ENCODE peak calls at places on chromosomes 13 and 19, in seven cellular contexts. One of them, this sample, is unnamed.

GRCh38 chr19:12788682-12789097 is 2.6 kb upstream of the JUNB start:
- DNase-seq in HFF-Myc: no peak
- DNase-seq in dermis microvascular lymphatic vessel endothelial cell: peak; percentile 80
- DNase-seq in fibroblast of pulmonary artery: peak; percentile 77
- DNase-seq in T-helper 2 cell: no peak
- DNase-seq in activated naive CD4-positive, alpha-beta T cell treated with anti-CD3 and anti-CD28 coated beads for 36 hours: peak; percentile 69
- DNase-seq in activated T-cell treated with anti-CD3 and anti-CD28 coated beads, Interleukin-2, amount 50 U/mL, for 72 hours: peak; percentile 57
- DNase-seq in this sample: no peak

GRCh38 chr19:55178781-55179569 is 1.1 kb downstream of the SYT5 start:
- DNase-seq in HFF-Myc: no peak
- DNase-seq in dermis microvascular lymphatic vessel endothelial cell: peak; percentile 51
- DNase-seq in fibroblast of pulmonary artery: peak; percentile 80
- DNase-seq in T-helper 2 cell: peak; percentile 85
- DNase-seq in activated naive CD4-positive, alpha-beta T cell treated with anti-CD3 and anti-CD28 coated beads for 36 hours: peak; percentile 83
- DNase-seq in activated T-cell treated with anti-CD3 and anti-CD28 coated beads, Interleukin-2, amount 50 U/mL, for 72 hours: peak; percentile 93
- DNase-seq in this sample: peak; percentile 86

GRCh38 chr13:23793711-23794110 is 95.5 kb downstream of the MIPEP start:
- DNase-seq in HFF-Myc: no peak
- DNase-seq in dermis microvascular lymphatic vessel endothelial cell: peak; percentile 55
- DNase-seq in fibroblast of pulmonary artery: no peak
- DNase-seq in T-helper 2 cell: no peak
- DNase-seq in activated naive CD4-positive, alpha-beta T cell treated with anti-CD3 and anti-CD28 coated beads for 36 hours: no peak
- DNase-seq in activated T-cell treated with anti-CD3 and anti-CD28 coated beads, Interleukin-2, amount 50 U/mL, for 72 hours: no peak
- DNase-seq in this sample: no peak

GRCh38 chr13:49536144-49536873 is 40.6 kb downstream of the PHF11 start:
- DNase-seq in HFF-Myc: no peak
- DNase-seq in dermis microvascular lymphatic vessel endothelial cell: no peak
- DNase-seq in fibroblast of pulmonary artery: no peak
- DNase-seq in T-helper 2 cell: no peak
- DNase-seq in activated naive CD4-positive, alpha-beta T cell treated with anti-CD3 and anti-CD28 coated beads for 36 hours: no peak
- DNase-seq in activated T-cell treated with anti-CD3 and anti-CD28 coated beads, Interleukin-2, amount 50 U/mL, for 72 hours: no peak
- DNase-seq in this sample: no peak

GRCh38 chr19:14565298-14565679 is 6.6 kb downstream of the NDUFB7 start:
- DNase-seq in HFF-Myc: no peak
- DNase-seq in dermis microvascular lymphatic vessel endothelial cell: no peak
- DNase-seq in fibroblast of pulmonary artery: no peak
- DNase-seq in T-helper 2 cell: no peak
- DNase-seq in activated naive CD4-positive, alpha-beta T cell treated with anti-CD3 and anti-CD28 coated beads for 36 hours: no peak
- DNase-seq in activated T-cell treated with anti-CD3 and anti-CD28 coated beads, Interleukin-2, amount 50 U/mL, for 72 hours: no peak
- DNase-seq in this sample: no peak

GRCh38 chr13:73335938-73336337 is 277.1 kb downstream of the KLF5 start:
- DNase-seq in HFF-Myc: no peak
- DNase-seq in dermis microvascular lymphatic vessel endothelial cell: no peak
- DNase-seq in fibroblast of pulmonary artery: peak; percentile 12
- DNase-seq in T-helper 2 cell: no peak
- DNase-seq in activated naive CD4-positive, alpha-beta T cell treated with anti-CD3 and anti-CD28 coated beads for 36 hours: no peak
- DNase-seq in activated T-cell treated with anti-CD3 and anti-CD28 coated beads, Interleukin-2, amount 50 U/mL, for 72 hours: no peak
- DNase-seq in this sample: no peak

GRCh38 chr13:44609137-44609536 is 33.0 kb upstream of the TSC22D1 start:
- DNase-seq in HFF-Myc: no peak
- DNase-seq in dermis microvascular lymphatic vessel endothelial cell: no peak
- DNase-seq in fibroblast of pulmonary artery: no peak
- DNase-seq in T-helper 2 cell: no peak
- DNase-seq in activated naive CD4-positive, alpha-beta T cell treated with anti-CD3 and anti-CD28 coated beads for 36 hours: no peak
- DNase-seq in activated T-cell treated with anti-CD3 and anti-CD28 coated beads, Interleukin-2, amount 50 U/mL, for 72 hours: no peak
- DNase-seq in this sample: no peak

GRCh38 chr13:76872686-76873085 is 13.5 kb downstream of the KCTD12 start:
- DNase-seq in HFF-Myc: no peak
- DNase-seq in dermis microvascular lymphatic vessel endothelial cell: no peak
- DNase-seq in fibroblast of pulmonary artery: no peak
- DNase-seq in T-helper 2 cell: no peak
- DNase-seq in activated naive CD4-positive, alpha-beta T cell treated with anti-CD3 and anti-CD28 coated beads for 36 hours: no peak
- DNase-seq in activated T-cell treated with anti-CD3 and anti-CD28 coated beads, Interleukin-2, amount 50 U/mL, for 72 hours: no peak
- DNase-seq in this sample: no peak

GRCh38 chr19:35702223-35703012 is 1.9 kb upstream of the ZBTB32 start:
- DNase-seq in HFF-Myc: peak; percentile 88
- DNase-seq in dermis microvascular lymphatic vessel endothelial cell: peak; percentile 98
- DNase-seq in fibroblast of pulmonary artery: peak; percentile 98
- DNase-seq in T-helper 2 cell: peak; percentile 86
- DNase-seq in activated naive CD4-positive, alpha-beta T cell treated with anti-CD3 and anti-CD28 coated beads for 36 hours: peak; percentile 98
- DNase-seq in activated T-cell treated with anti-CD3 and anti-CD28 coated beads, Interleukin-2, amount 50 U/mL, for 72 hours: peak; percentile 95
- DNase-seq in this sample: peak; percentile 83

GRCh38 chr13:40495620-40496001 is 170.8 kb downstream of the FOXO1 start:
- DNase-seq in HFF-Myc: no peak
- DNase-seq in dermis microvascular lymphatic vessel endothelial cell: peak; percentile 41
- DNase-seq in fibroblast of pulmonary artery: no peak
- DNase-seq in T-helper 2 cell: no peak
- DNase-seq in activated naive CD4-positive, alpha-beta T cell treated with anti-CD3 and anti-CD28 coated beads for 36 hours: no peak
- DNase-seq in activated T-cell treated with anti-CD3 and anti-CD28 coated beads, Interleukin-2, amount 50 U/mL, for 72 hours: no peak
- DNase-seq in this sample: no peak